ENCODE peak calls at places on chromosomes 3 and 15, in eight cellular contexts. S is fibroblast of villous mesenchyme, X is fibroblast of lung, K is endodermal cell, F is MM.1S, Y is GM12865, L is NB4, D is mucosa of descending colon. A is an unnamed sample.

GRCh38 chr3:150414273-150414672 is 6.2 kb downstream of the TSC22D2 start:
- DNase-seq in S (peak; percentile 51), X (peak; percentile 54), K (no peak), F (no peak), Y (no peak), L (no peak), D (no peak), A (no peak)

GRCh38 chr15:35126236-35126635 is 41.1 kb upstream of the NANOGP8 start:
- DNase-seq in S (no peak), X (no peak), K (no peak), F (no peak), Y (no peak), L (no peak), D (no peak), A (no peak)

GRCh38 chr3:171328419-171329082 is 131.7 kb downstream of the TNIK start:
- DNase-seq in S (no peak), X (peak; percentile 42), K (peak; percentile 69), F (no peak), Y (peak; percentile 57), L (peak; percentile 78), D (peak; percentile 55), A (no peak)

GRCh38 chr3:50322386-50323091 is at the start of gene HYAL2:
- DNase-seq in S (no peak), X (no peak), K (peak; percentile 82), F (no peak), Y (no peak), L (no peak), D (peak; percentile 78), A (no peak)

GRCh38 chr3:191473766-191474198 is 12.8 kb downstream of the PYDC2 start:
- DNase-seq in S (peak; percentile 44), X (no peak), K (no peak), F (no peak), Y (no peak), L (peak; percentile 1), D (no peak), A (no peak)

GRCh38 chr15:49814709-49815108 is 193.9 kb downstream of the DTWD1 start:
- DNase-seq in S (peak; percentile 76), X (no peak), K (no peak), F (no peak), Y (no peak), L (no peak), D (no peak), A (no peak)

GRCh38 chr3:71074416-71074815 is 509.1 kb downstream of the FOXP1 start:
- DNase-seq in S (no peak), X (no peak), K (no peak), F (no peak), Y (no peak), L (no peak), D (no peak), A (no peak)

GRCh38 chr3:142560118-142560517 is 18.4 kb downstream of the ATR start:
- DNase-seq in S (no peak), X (no peak), K (no peak), F (no peak), Y (no peak), L (no peak), D (no peak), A (no peak)

GRCh38 chr15:27865926-27866325 is 233.2 kb downstream of the OCA2 start:
- DNase-seq in S (no peak), X (no peak), K (no peak), F (no peak), Y (no peak), L (no peak), D (no peak), A (no peak)

GRCh38 chr3:14248849-14249523 is 70.4 kb downstream of the LSM3 start:
- DNase-seq in S (peak; percentile 45), X (no peak), K (no peak), F (no peak), Y (no peak), L (no peak), D (no peak), A (no peak)

GRCh38 chr3:31562525-31562924 is 29.8 kb downstream of the STT3B start:
- DNase-seq in S (no peak), X (no peak), K (peak; percentile 92), F (no peak), Y (no peak), L (peak; percentile 43), D (peak; percentile 43), A (no peak)

GRCh38 chr3:184577546-184577945 is 16.0 kb downstream of the EPHB3 start:
- DNase-seq in S (no peak), X (no peak), K (no peak), F (no peak), Y (no peak), L (no peak), D (peak; percentile 40), A (no peak)

GRCh38 chr3:171309906-171310359 is 150.3 kb downstream of the TNIK start:
- DNase-seq in S (peak; percentile 90), X (peak; percentile 61), K (no peak), F (no peak), Y (peak; percentile 48), L (peak; percentile 47), D (no peak), A (no peak)

DNA sequence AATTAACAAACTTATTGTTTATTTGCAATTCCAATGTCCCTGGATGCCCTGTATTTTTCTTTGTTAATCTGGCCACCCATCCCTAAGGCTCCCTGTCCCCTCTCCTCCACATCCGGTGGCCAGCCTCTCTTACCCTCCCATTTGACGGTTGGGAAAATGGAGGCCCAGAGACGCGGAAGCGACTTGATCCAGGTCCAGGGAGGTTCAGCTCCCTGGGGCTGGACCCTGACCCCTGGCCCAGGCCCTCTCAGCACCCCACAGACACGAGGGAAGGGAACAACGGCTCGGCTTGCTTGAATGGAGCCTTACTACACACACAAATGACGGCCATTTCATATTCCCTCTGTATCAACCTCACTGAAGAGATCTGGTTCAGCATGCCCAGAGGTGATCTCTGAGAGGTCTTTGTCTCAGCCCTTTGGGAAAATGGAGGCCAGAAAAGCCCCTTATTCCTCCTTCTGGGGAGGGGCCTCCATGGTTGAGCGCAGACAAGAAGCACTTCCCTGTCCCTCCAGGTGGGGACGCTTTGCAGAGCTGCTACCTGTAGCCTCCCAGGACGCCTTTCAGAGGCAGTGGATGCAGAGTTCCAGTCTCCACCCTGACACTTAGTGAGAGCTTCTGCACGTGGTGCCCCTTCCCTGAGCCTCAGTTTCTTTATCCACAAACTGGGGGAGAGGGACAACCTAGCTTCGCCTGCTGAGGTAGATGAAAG is 82.1 kb downstream of the ATP2B2 start:
- DNase-seq in S (no peak), X (no peak), K (peak; percentile 70), F (no peak), Y (no peak), L (no peak), D (no peak), A (no peak)
- TF ChIP-seq CTCF in S (no peak), X (no peak), K (peak; percentile 55), F (no peak), Y (no peak), L (no peak), D (no peak), A (no peak)

GRCh38 chr3:41716391-41716910 is 245.5 kb downstream of the ULK4 start:
- DNase-seq in S (peak; percentile 36), X (peak; percentile 62), K (no peak), F (no peak), Y (no peak), L (no peak), D (no peak), A (no peak)
- TF ChIP-seq CTCF in S (peak; percentile 47), X (peak; percentile 16), K (no peak), F (no peak), Y (no peak), L (no peak), D (no peak), A (no peak)

GRCh38 chr3:153165211-153165815 is 3.3 kb downstream of the RAP2B start:
- DNase-seq in S (peak; percentile 24), X (peak; percentile 65), K (no peak), F (peak; percentile 24), Y (peak; percentile 21), L (peak; percentile 62), D (no peak), A (no peak)
- TF ChIP-seq CTCF in S (peak; percentile 32), X (no peak), K (peak; percentile 65), F (peak; percentile 41), Y (peak; percentile 13), L (no peak), D (no peak), A (peak; percentile 23)

GRCh38 chr3:129651316-129652202 is 45.1 kb upstream of the PLXND1 start:
- DNase-seq in S (peak; percentile 82), X (peak; percentile 70), K (peak; percentile 78), F (no peak), Y (no peak), L (no peak), D (no peak), A (no peak)
- TF ChIP-seq CTCF in S (no peak), X (peak; percentile 3), K (peak; percentile 40), F (no peak), Y (no peak), L (no peak), D (no peak), A (no peak)

DNA sequence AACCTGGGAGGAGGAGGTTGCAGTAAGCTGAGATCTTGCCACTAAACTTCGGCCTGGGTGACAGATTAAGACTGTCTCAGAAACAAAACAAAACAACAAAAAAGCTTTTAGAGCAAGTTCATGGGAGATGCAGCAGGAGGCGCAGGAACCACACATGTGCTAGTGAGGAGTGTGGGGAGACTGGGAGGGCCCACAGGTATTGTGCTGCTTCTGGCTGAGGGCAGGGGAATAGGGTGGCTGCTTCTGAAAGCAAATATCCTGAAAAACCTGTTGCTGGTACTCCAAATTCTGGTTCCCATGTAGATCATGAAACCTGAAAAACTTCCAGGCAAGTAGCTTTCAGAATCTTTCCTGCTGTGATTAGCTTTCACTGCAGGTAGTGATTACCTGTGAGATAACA is 22.1 kb downstream of the TYRO3 start:
- DNase-seq in S (no peak), X (no peak), K (peak; percentile 87), F (peak; percentile 14), Y (peak; percentile 23), L (peak; percentile 37), D (no peak), A (no peak)
- TF ChIP-seq CTCF in S (peak; percentile 11), X (peak; percentile 7), K (peak; percentile 78), F (peak; percentile 25), Y (peak; percentile 19), L (no peak), D (no peak), A (peak; percentile 13)

DNA sequence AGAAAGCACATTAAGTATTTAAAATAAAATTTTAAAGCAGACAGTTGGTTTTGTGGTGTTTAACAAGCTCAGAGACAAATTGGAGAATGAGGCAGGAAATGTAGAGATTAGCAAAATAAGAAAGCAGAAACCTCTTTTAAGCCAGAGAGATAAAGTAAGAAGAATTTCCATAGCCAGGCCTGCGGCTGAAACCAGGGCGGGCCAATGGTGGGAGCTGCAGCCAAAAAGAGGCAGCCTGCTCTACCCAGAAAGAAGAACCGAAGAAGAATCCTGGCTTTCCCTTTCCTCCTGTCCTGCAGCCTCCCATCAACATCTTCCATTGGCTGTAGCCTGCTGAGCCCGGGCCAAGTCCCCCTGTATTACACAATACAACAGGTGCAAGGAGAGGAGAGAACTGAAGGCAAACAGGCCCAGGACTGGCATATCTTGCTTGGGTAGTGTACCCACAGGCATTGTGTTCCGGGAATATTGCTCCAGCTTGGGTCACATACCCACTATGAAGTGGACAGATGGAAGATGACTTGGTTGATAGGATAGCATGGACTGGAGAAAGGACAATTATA is 11.5 kb upstream of the TFG start:
- DNase-seq in S (no peak), X (no peak), K (no peak), F (no peak), Y (no peak), L (no peak), D (no peak), A (no peak)
- TF ChIP-seq CTCF in S (no peak), X (no peak), K (no peak), F (no peak), Y (no peak), L (no peak), D (no peak), A (no peak)